ENCODE peak calls at places on chromosomes 6 and 20, in eight cellular contexts. U, Q, Y, E, O, R, A and L are unnamed samples.

GRCh38 chr6:91911945-91912344 is 1325.1 kb upstream of the MAP3K7 start:
- DNase-seq in U (no peak), Q (no peak), Y (no peak), E (peak), O (no peak), R (no peak), A (no peak), L (no peak)

GRCh38 chr6:144936764-144937163 is 651.6 kb downstream of the UTRN start:
- DNase-seq in U (peak), Q (no peak), Y (no peak), E (no peak), O (no peak), R (no peak), A (no peak), L (peak)

GRCh38 chr6:167933290-167933689 is 64.2 kb upstream of the KIF25 start:
- DNase-seq in U (no peak), Q (no peak), Y (no peak), E (no peak), O (no peak), R (no peak), A (no peak), L (no peak)

GRCh38 chr6:143579703-143580102 is 68.2 kb upstream of the FUCA2 start:
- DNase-seq in U (peak), Q (no peak), Y (peak), E (no peak), O (peak), R (no peak), A (no peak), L (peak)

GRCh38 chr20:61690150-61690549 is 375.5 kb downstream of the TAF4 start:
- DNase-seq in U (no peak), Q (peak), Y (no peak), E (no peak), O (no peak), R (no peak), A (no peak), L (no peak)

GRCh38 chr6:36825996-36826395 is 13.2 kb downstream of the CPNE5 start:
- DNase-seq in U (no peak), Q (no peak), Y (no peak), E (no peak), O (no peak), R (no peak), A (no peak), L (no peak)

GRCh38 chr6:85450578-85450884 is 648 bp downstream of the NT5E start:
- DNase-seq in U (peak), Q (no peak), Y (no peak), E (no peak), O (no peak), R (no peak), A (no peak), L (no peak)

GRCh38 chr6:18432180-18432579 is 45.0 kb downstream of the RNF144B start:
- DNase-seq in U (peak), Q (no peak), Y (no peak), E (no peak), O (no peak), R (no peak), A (peak), L (peak)

GRCh38 chr6:31473780-31474725 is 23.9 kb upstream of the MICB start:
- DNase-seq in U (peak), Q (no peak), Y (no peak), E (no peak), O (no peak), R (no peak), A (no peak), L (peak)

GRCh38 chr6:82416346-82416745 is 52.7 kb downstream of the TPBG start:
- DNase-seq in U (no peak), Q (no peak), Y (no peak), E (no peak), O (no peak), R (no peak), A (no peak), L (no peak)

GRCh38 chr6:12472601-12473038 is 182.5 kb downstream of the EDN1 start:
- DNase-seq in U (peak), Q (no peak), Y (peak), E (no peak), O (peak), R (no peak), A (no peak), L (peak)

GRCh38 chr6:70110128-70111022 is 192.5 kb downstream of the COL9A1 start:
- DNase-seq in U (peak), Q (no peak), Y (peak), E (no peak), O (no peak), R (no peak), A (no peak), L (peak)

GRCh38 chr20:5786930-5787826 is 37.0 kb downstream of the SHLD1 start:
- DNase-seq in U (peak), Q (no peak), Y (no peak), E (no peak), O (peak), R (no peak), A (no peak), L (peak)

GRCh38 chr20:4961746-4962145 is 39.6 kb downstream of the SLC23A2 start:
- DNase-seq in U (peak), Q (no peak), Y (no peak), E (no peak), O (peak), R (no peak), A (no peak), L (peak)

GRCh38 chr20:40962733-40963504 is 65.7 kb upstream of the TOP1 start:
- DNase-seq in U (peak), Q (peak), Y (no peak), E (peak), O (peak), R (peak), A (peak), L (peak)

GRCh38 chr6:28803337-28803709 is 120.5 kb downstream of the TRIM27 start:
- DNase-seq in U (no peak), Q (no peak), Y (no peak), E (no peak), O (no peak), R (no peak), A (no peak), L (no peak)

GRCh38 chr6:43807228-43808061 is 37.4 kb downstream of the VEGFA start:
- DNase-seq in U (no peak), Q (no peak), Y (no peak), E (peak), O (no peak), R (no peak), A (no peak), L (no peak)

GRCh38 chr20:37584238-37584807 is 56.6 kb upstream of the BLCAP start:
- DNase-seq in U (no peak), Q (no peak), Y (no peak), E (no peak), O (no peak), R (no peak), A (no peak), L (no peak)
- TF ChIP-seq CTCF in U (no peak), Q (no peak), Y (no peak), E (no peak), O (no peak), R (no peak), A (no peak), L (no peak)

GRCh38 chr6:89260832-89261231 is 43.7 kb upstream of the GABRR1 start:
- DNase-seq in U (peak), Q (no peak), Y (no peak), E (peak), O (no peak), R (peak), A (no peak), L (no peak)
- H3K4me3 ChIP-seq in U (no peak), Q (no peak), Y (no peak), E (no peak), O (no peak), R (no peak), A (no peak), L (no peak)

DNA sequence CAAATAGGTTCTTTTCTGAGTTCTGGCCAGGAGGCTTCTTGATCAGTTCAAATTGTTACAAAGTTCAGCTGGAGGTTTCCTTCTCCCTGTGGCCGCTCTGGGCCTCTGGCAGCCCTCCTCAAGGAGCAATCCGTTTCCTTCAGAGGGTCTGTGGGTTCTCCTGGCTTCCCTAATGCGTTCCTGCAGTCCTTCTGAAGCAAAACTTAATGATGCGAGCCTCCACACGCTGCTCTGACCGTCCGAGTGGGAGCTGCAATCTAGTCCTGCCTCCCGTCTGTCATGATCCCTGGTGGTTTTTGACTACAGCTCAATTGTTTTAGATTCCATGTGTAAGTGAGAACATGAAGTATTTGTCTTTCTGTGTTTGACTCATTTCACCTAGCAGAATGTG is 8.7 kb downstream of the DEFB132 start:
- DNase-seq in U (no peak), Q (no peak), Y (no peak), E (no peak), O (no peak), R (no peak), A (no peak), L (no peak)
- TF ChIP-seq CTCF in U (no peak), Q (no peak), Y (no peak), E (no peak), O (no peak), R (no peak), A (no peak), L (no peak)

GRCh38 chr20:60087563-60088105 is 129.4 kb downstream of the CDH26 start:
- DNase-seq in U (peak), Q (no peak), Y (no peak), E (no peak), O (no peak), R (no peak), A (no peak), L (peak)
- H3K4me3 ChIP-seq in U (no peak), Q (no peak), Y (no peak), E (no peak), O (peak), R (no peak), A (no peak), L (no peak)

GRCh38 chr6:108610270-108610839 is 49.6 kb downstream of the FOXO3 start:
- DNase-seq in U (no peak), Q (no peak), Y (no peak), E (no peak), O (no peak), R (no peak), A (no peak), L (no peak)
- TF ChIP-seq CTCF in U (no peak), Q (no peak), Y (no peak), E (no peak), O (no peak), R (no peak), A (no peak), L (no peak)

GRCh38 chr20:1391640-1392442 is 1.0 kb downstream of the FKBP1A start:
- DNase-seq in U (peak), Q (no peak), Y (no peak), E (peak), O (no peak), R (peak), A (no peak), L (peak)

GRCh38 chr20:1388706-1389483 is 4.0 kb downstream of the FKBP1A start:
- DNase-seq in U (no peak), Q (no peak), Y (no peak), E (no peak), O (no peak), R (no peak), A (no peak), L (no peak)

GRCh38 chr20:1392443-1392692 is 486 bp downstream of the FKBP1A start:
- DNase-seq in U (no peak), Q (no peak), Y (no peak), E (no peak), O (no peak), R (no peak), A (no peak), L (no peak)

GRCh38 chr20:1389703-1390385 is 3.0 kb downstream of the FKBP1A start:
- DNase-seq in U (peak), Q (no peak), Y (no peak), E (no peak), O (no peak), R (no peak), A (no peak), L (peak)

DNA sequence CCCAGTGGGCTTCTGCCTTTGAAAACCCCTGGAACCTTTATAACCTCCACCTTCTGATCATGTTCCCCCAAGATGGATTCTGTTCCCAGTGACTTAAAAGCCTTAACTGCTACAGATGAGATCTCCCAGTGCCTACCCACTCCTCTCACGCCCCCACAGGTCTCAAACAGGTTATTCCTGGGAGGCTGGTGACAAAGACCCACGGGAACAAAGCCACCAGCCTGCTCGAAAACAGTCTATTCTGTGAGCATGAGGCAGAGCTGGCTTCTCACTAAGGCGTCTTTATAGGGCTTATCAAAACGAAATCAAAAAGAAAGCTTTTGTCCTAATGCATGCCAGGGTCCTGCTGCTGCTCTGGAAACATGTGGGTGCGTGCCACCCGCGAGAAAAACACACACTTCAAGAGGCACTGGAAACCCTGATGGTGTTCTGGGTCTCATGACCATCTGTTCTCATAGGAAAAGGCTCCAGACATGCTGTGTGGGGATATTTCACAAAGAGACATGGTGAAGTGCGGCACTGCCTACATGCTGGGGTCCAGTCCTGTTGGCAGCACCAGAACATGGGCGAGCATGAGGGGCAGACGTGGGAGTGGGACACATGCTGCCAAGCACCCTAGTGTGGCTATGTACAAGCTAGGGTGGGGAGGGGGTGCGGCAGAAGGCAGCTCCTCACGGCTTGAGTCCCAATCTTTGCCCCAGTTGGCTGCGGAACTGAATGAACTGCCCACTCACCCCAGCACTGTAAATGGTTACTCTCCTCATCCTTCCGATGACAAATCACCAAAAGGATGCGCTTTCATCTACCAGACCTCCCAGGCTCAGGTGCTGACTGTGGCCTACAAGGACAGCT is 2.1 kb downstream of the FKBP1A start:
- DNase-seq in U (no peak), Q (no peak), Y (no peak), E (no peak), O (no peak), R (no peak), A (no peak), L (peak)
- H3K4me3 ChIP-seq in U (peak), Q (peak), Y (peak), E (peak), O (peak), R (peak), A (peak), L (peak)

DNA sequence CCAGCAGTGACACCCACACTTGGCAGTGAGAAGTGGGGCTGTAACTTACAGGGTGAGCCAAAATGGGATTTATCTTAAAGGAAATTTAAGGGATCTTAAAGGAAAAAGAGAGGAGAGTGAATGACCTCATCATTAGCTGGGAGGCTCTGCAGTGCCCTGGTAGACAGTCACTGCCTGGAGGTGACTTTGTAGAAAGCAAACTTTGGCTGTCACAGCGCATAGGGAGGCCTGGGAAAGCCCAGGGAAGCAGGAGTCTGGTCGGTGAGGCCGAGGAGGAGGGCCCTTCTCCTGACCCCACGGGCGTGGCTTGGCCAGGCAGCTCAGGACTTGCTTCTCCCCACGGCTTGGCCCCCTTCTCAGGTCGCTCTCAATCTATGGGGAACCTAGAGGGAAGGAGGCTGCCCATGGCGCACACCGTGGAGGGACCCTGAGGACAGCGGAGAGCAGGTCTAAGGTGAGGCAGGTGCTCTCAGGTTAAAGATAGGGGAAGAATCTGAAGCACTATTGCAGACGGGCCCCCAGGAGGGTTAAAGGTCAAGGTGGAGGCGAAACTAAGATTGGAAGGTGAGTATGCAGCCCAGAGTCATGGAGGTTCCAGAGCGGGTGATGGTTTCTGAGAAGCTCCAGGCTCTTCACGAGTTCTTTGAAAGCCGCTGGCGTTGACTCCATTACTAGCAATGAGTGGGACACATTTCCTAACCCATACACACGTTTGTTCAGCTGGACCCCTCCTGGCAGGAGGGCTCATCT is 15.6 kb upstream of the RIPK1 start:
- DNase-seq in U (no peak), Q (no peak), Y (no peak), E (no peak), O (no peak), R (no peak), A (no peak), L (no peak)
- TF ChIP-seq CTCF in U (no peak), Q (no peak), Y (no peak), E (no peak), O (no peak), R (no peak), A (no peak), L (no peak)